ENCODE peak calls at places on chromosomes 11 and 22, in four cellular contexts. M, Q, P and G are unnamed samples.

GRCh38 chr22:41305646-41306045 is 4.3 kb downstream of the ZC3H7B start:
- DNase-seq in P (peak), M (no peak), Q (no peak), G (no peak)

GRCh38 chr11:82718307-82718706 is 15.4 kb downstream of the FAM181B start:
- DNase-seq in Q (peak), M (peak), P (peak), G (peak)

GRCh38 chr11:120810251-120810650 is 213.7 kb upstream of the TBCEL start:
- DNase-seq in Q (no peak), P (peak), M (no peak), G (no peak)

GRCh38 chr22:27349456-27349855 is 452.1 kb downstream of the MN1 start:
- DNase-seq in M (no peak), Q (no peak), P (peak), G (no peak)

GRCh38 chr11:60700689-60701508 is 1.5 kb downstream of the MS4A8 start:
- DNase-seq in Q (peak), M (peak), P (no peak), G (peak)

GRCh38 chr22:30008401-30008800 is 71.9 kb upstream of the HORMAD2 start:
- DNase-seq in Q (no peak), M (no peak), P (no peak), G (no peak)

GRCh38 chr11:129249351-129249750 is 57.2 kb upstream of the ARHGAP32 start:
- DNase-seq in Q (no peak), P (peak), M (no peak), G (no peak)

GRCh38 chr11:13761250-13761649 is 92.8 kb downstream of the FAR1 start:
- DNase-seq in M (no peak), Q (no peak), P (peak), G (no peak)

GRCh38 chr11:9825315-9825714 is 161.4 kb downstream of the SWAP70 start:
- DNase-seq in P (peak), Q (no peak), M (no peak), G (no peak)

GRCh38 chr22:29434288-29434687 is 4.1 kb upstream of the RFPL1 start:
- DNase-seq in Q (no peak), M (no peak), P (no peak), G (no peak)

GRCh38 chr22:29503811-29504372 is 23.9 kb downstream of the NEFH start:
- DNase-seq in Q (no peak), M (no peak), P (peak), G (no peak)

GRCh38 chr11:110883266-110883665 is 171.0 kb upstream of the ARHGAP20 start:
- DNase-seq in P (peak), Q (no peak), M (no peak), G (no peak)

GRCh38 chr11:45109400-45109799 is 37.0 kb upstream of the PRDM11 start:
- DNase-seq in M (no peak), Q (no peak), P (no peak), G (no peak)

GRCh38 chr22:19088866-19089595 is 33.2 kb downstream of the DGCR2 start:
- DNase-seq in P (no peak), Q (no peak), M (no peak), G (no peak)

GRCh38 chr22:47195676-47196492 is 433.4 kb downstream of the TBC1D22A start:
- DNase-seq in P (no peak), M (no peak), Q (no peak), G (no peak)

GRCh38 chr22:47333625-47334024 is 571.2 kb downstream of the TBC1D22A start:
- DNase-seq in M (peak), Q (peak), P (peak), G (no peak)

GRCh38 chr22:40611606-40612005 is 24.9 kb downstream of the MRTFA start:
- DNase-seq in M (no peak), P (no peak), Q (no peak), G (no peak)

GRCh38 chr11:80388133-80388532 is 947.3 kb upstream of the TENM4 start:
- DNase-seq in P (no peak), M (no peak), Q (no peak), G (no peak)

GRCh38 chr11:115499241-115499799 is 4.9 kb downstream of the CADM1 start:
- DNase-seq in P (no peak), M (no peak), Q (no peak), G (no peak)

GRCh38 chr22:37496651-37497599 is 10.7 kb upstream of the MFNG start:
- DNase-seq in P (peak), Q (no peak), M (no peak), G (no peak)

GRCh38 chr11:86510097-86510496 is 135.4 kb downstream of the CCDC81 start:
- DNase-seq in P (no peak), M (no peak), Q (no peak), G (no peak)

GRCh38 chr11:114106986-114107385 is 47.5 kb downstream of the ZBTB16 start:
- DNase-seq in M (no peak), P (no peak), Q (no peak), G (no peak)

GRCh38 chr22:41480397-41480735 is 11.4 kb downstream of the ACO2 start:
- DNase-seq in P (peak), M (no peak), Q (no peak), G (no peak)

GRCh38 chr11:134691474-134691873 is 279.4 kb upstream of the B3GAT1 start:
- DNase-seq in M (no peak), Q (no peak), P (no peak), G (no peak)

GRCh38 chr11:118790357-118791014 is 478 bp downstream of the DDX6 start:
- DNase-seq in Q (peak), P (peak), M (peak), G (peak)

GRCh38 chr22:46133588-46133855 is 16.8 kb upstream of the PPARA start:
- DNase-seq in P (no peak), M (no peak), Q (no peak), G (no peak)

GRCh38 chr22:46134111-46134705 is 16.1 kb upstream of the PPARA start:
- DNase-seq in P (no peak), Q (no peak), M (no peak), G (no peak)

GRCh38 chr22:46131151-46131587 is 19.2 kb upstream of the PPARA start:
- DNase-seq in Q (no peak), M (no peak), P (no peak), G (no peak)

GRCh38 chr22:46135611-46136538 is 14.5 kb upstream of the PPARA start:
- DNase-seq in M (no peak), Q (no peak), P (no peak), G (no peak)

GRCh38 chr22:46132830-46133587 is 17.3 kb upstream of the PPARA start:
- DNase-seq in P (no peak), M (no peak), Q (no peak), G (no peak)
- TF ChIP-seq CTCF in P (no peak), M (no peak), Q (no peak), G (no peak)

GRCh38 chr11:66287256-66288137 is 1.4 kb downstream of the YIF1A start:
- DNase-seq in P (no peak), M (no peak), Q (no peak), G (no peak)

GRCh38 chr11:66290332-66290629 is 1.3 kb upstream of the YIF1A start:
- DNase-seq in Q (no peak), P (no peak), M (no peak), G (no peak)

GRCh38 chr11:66289548-66290331 is 797 bp upstream of the YIF1A start:
- DNase-seq in M (peak), Q (peak), P (no peak), G (peak)

GRCh38 chr11:66288138-66288865 is 641 bp downstream of the YIF1A start:
- DNase-seq in M (peak), Q (no peak), P (no peak), G (peak)

DNA sequence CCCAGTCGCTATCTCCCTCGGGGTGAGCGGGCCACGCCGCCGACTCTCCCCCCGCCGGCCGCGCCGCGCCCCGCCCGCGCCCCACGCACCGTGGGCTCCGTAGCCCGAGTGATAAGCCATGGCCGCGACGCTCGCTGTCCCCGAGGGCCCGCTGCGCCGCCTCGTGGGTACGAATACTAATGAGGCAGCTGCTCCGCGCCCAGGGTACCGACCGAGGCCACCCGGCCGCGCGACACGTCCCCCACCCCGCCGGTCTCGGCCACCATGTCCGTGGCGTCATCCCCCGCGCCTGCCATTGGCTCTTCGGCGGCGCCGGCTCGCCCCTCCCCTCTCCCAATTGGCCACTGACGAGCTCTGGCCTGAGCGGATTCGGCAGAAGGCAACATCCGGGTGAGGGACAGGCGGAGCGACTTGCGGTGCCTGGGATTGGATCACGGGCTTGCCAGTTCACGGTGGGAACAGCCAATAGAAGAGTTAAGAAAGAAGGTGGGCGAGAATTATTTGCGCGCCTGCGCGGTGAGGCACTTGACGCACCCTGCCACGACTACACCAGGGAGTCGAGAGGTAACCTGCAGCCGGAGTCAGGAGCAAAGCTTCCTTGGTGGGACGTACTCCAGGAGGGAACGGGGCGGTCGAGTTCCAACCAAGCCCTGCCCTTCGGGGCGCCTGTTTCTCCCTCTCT is at the start of gene YIF1A:
- DNase-seq in Q (peak), M (peak), P (peak), G (peak)
- TF ChIP-seq CTCF in Q (no peak), M (no peak), P (no peak), G (no peak)

GRCh38 chr11:61769169-61769920 is 16.9 kb downstream of the MYRF start:
- DNase-seq in Q (no peak), M (peak), P (peak), G (no peak)
- TF ChIP-seq CTCF in Q (no peak), M (peak), P (peak), G (no peak)

DNA sequence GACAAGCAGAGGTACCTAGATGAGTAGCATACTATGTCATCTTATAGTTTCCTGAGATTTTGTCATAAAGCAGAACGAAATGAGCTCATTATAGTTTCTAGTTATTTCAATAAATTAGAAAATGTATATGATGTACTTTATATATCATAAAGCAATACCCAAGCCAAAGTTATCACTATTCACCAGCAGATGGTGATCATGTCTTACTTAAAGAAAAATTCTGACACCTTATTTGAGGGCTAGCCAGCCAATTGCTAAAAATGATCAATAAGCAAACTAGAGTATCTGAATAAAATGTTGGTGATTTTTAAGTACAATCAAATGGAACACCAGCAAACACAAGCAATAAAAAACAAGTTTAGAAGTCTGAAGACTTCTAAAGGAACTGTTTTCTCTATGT is 44.1 kb downstream of the RSF1 start:
- DNase-seq in Q (peak), M (no peak), P (peak), G (no peak)
- TF ChIP-seq CTCF in Q (peak), M (no peak), P (peak), G (no peak)

GRCh38 chr11:70796601-70797000 is 398.3 kb downstream of the CTTN start:
- DNase-seq in Q (no peak), P (no peak), M (no peak), G (no peak)
- TF ChIP-seq CTCF in Q (no peak), P (no peak), M (no peak), G (no peak)

GRCh38 chr11:48005133-48005532 is 24.8 kb downstream of the PTPRJ start:
- DNase-seq in Q (peak), M (no peak), P (no peak), G (no peak)

GRCh38 chr11:48003926-48004325 is 23.6 kb downstream of the PTPRJ start:
- DNase-seq in Q (no peak), P (no peak), M (no peak), G (no peak)

GRCh38 chr11:48005878-48006277 is 25.5 kb downstream of the PTPRJ start:
- DNase-seq in P (no peak), M (no peak), Q (no peak), G (no peak)

GRCh38 chr11:48002565-48002964 is 22.2 kb downstream of the PTPRJ start:
- DNase-seq in P (no peak), M (no peak), Q (no peak), G (no peak)

GRCh38 chr11:48004456-48004855 is 24.1 kb downstream of the PTPRJ start:
- DNase-seq in Q (no peak), M (no peak), P (no peak), G (no peak)
- TF ChIP-seq CTCF in Q (no peak), M (no peak), P (no peak), G (no peak)

DNA sequence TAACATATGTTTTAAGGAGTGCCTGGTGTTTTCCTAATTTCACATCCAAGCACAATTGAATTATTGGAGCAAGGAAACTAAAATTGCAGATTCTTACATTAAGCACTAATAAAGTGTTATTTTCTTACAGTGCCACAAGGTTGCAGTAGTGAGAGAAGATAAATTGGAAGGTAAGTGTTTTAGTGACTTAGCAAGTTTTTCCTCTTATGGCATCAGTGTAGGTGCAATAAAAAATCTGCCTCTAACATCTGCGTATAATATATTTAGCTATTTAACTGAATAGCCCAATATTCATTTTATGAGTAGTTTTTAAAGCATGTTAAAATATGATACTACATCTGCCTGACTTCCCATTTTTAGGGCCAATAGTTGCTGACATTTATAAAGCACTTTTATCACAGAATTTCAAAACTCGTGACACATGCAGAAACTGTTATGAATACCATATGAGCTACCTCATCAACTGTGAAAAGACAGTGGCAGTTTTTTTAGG is 19.0 kb downstream of the POLD3 start:
- DNase-seq in P (peak), Q (peak), M (no peak), G (peak)
- TF ChIP-seq CTCF in P (peak), Q (peak), M (no peak), G (peak)